ENCODE peak calls at places on chromosomes 7 and 10, in nine cellular contexts. One of them, this sample, is unnamed.

GRCh38 chr10:70376436-70377378 is 5.7 kb downstream of the LRRC20 start:
- DNase-seq in PC-3: peak
- DNase-seq in OCI-LY7: no peak
- DNase-seq in HCT116: no peak
- DNase-seq in GM23338: no peak
- DNase-seq in neural progenitor cell: no peak
- DNase-seq in SK-N-SH: no peak
- DNase-seq in hepatocyte: no peak
- DNase-seq in MM.1S: no peak
- DNase-seq in this sample: peak

GRCh38 chr7:261341-262250 is 28.4 kb upstream of the FOXL3 start:
- DNase-seq in PC-3: no peak
- DNase-seq in OCI-LY7: no peak
- DNase-seq in HCT116: no peak
- DNase-seq in GM23338: no peak
- DNase-seq in neural progenitor cell: no peak
- DNase-seq in SK-N-SH: no peak
- DNase-seq in hepatocyte: no peak
- DNase-seq in MM.1S: no peak
- DNase-seq in this sample: no peak

GRCh38 chr10:86971146-86971991 is 3.1 kb downstream of the ADIRF start:
- DNase-seq in PC-3: peak
- DNase-seq in OCI-LY7: no peak
- DNase-seq in HCT116: peak
- DNase-seq in GM23338: peak
- DNase-seq in neural progenitor cell: peak
- DNase-seq in SK-N-SH: peak
- DNase-seq in hepatocyte: peak
- DNase-seq in MM.1S: peak
- DNase-seq in this sample: peak

GRCh38 chr7:158973941-158974785 is 117.8 kb downstream of the DYNC2I1 start:
- DNase-seq in PC-3: no peak
- DNase-seq in OCI-LY7: no peak
- DNase-seq in HCT116: no peak
- DNase-seq in GM23338: peak
- DNase-seq in neural progenitor cell: no peak
- DNase-seq in SK-N-SH: no peak
- DNase-seq in hepatocyte: no peak
- DNase-seq in MM.1S: no peak
- DNase-seq in this sample: no peak

GRCh38 chr10:12559578-12560178 is 210.3 kb downstream of the CAMK1D start:
- DNase-seq in PC-3: no peak
- DNase-seq in OCI-LY7: no peak
- DNase-seq in HCT116: no peak
- DNase-seq in GM23338: no peak
- DNase-seq in neural progenitor cell: no peak
- DNase-seq in SK-N-SH: no peak
- DNase-seq in hepatocyte: no peak
- DNase-seq in MM.1S: no peak
- DNase-seq in this sample: no peak

GRCh38 chr7:44978511-44979366 is at the start of gene MYO1G:
- DNase-seq in PC-3: no peak
- DNase-seq in OCI-LY7: peak
- DNase-seq in HCT116: no peak
- DNase-seq in GM23338: no peak
- DNase-seq in neural progenitor cell: no peak
- DNase-seq in SK-N-SH: no peak
- DNase-seq in hepatocyte: no peak
- DNase-seq in MM.1S: no peak
- DNase-seq in this sample: no peak

GRCh38 chr7:55054252-55054651 is 35.4 kb downstream of the EGFR start:
- DNase-seq in PC-3: no peak
- DNase-seq in OCI-LY7: no peak
- DNase-seq in HCT116: no peak
- DNase-seq in GM23338: no peak
- DNase-seq in neural progenitor cell: no peak
- DNase-seq in SK-N-SH: no peak
- DNase-seq in hepatocyte: no peak
- DNase-seq in MM.1S: no peak
- DNase-seq in this sample: peak

GRCh38 chr7:88040694-88041093 is 106.6 kb downstream of the ADAM22 start:
- DNase-seq in PC-3: peak
- DNase-seq in OCI-LY7: no peak
- DNase-seq in HCT116: peak
- DNase-seq in GM23338: no peak
- DNase-seq in neural progenitor cell: no peak
- DNase-seq in SK-N-SH: peak
- DNase-seq in hepatocyte: no peak
- DNase-seq in MM.1S: no peak
- DNase-seq in this sample: peak

GRCh38 chr7:37211097-37211496 is 237.6 kb downstream of the ELMO1 start:
- DNase-seq in PC-3: no peak
- DNase-seq in OCI-LY7: no peak
- DNase-seq in HCT116: no peak
- DNase-seq in GM23338: no peak
- DNase-seq in neural progenitor cell: no peak
- DNase-seq in SK-N-SH: no peak
- DNase-seq in hepatocyte: peak
- DNase-seq in MM.1S: no peak
- DNase-seq in this sample: peak

GRCh38 chr10:102422586-102423129 is 2.0 kb downstream of the FBXL15 start:
- DNase-seq in PC-3: peak
- DNase-seq in OCI-LY7: peak
- DNase-seq in HCT116: peak
- DNase-seq in GM23338: peak
- DNase-seq in neural progenitor cell: peak
- DNase-seq in SK-N-SH: peak
- DNase-seq in hepatocyte: peak
- DNase-seq in MM.1S: peak
- DNase-seq in this sample: peak

GRCh38 chr10:96596422-96597407 is 9.9 kb upstream of the TM9SF3 start:
- DNase-seq in PC-3: peak
- DNase-seq in OCI-LY7: no peak
- DNase-seq in HCT116: no peak
- DNase-seq in GM23338: no peak
- DNase-seq in neural progenitor cell: no peak
- DNase-seq in SK-N-SH: no peak
- DNase-seq in hepatocyte: no peak
- DNase-seq in MM.1S: no peak
- DNase-seq in this sample: no peak

GRCh38 chr7:155227004-155227787 is 70.5 kb upstream of the INSIG1 start:
- DNase-seq in PC-3: no peak
- DNase-seq in OCI-LY7: no peak
- DNase-seq in HCT116: no peak
- DNase-seq in GM23338: no peak
- DNase-seq in neural progenitor cell: no peak
- DNase-seq in SK-N-SH: peak
- DNase-seq in hepatocyte: no peak
- DNase-seq in MM.1S: no peak
- DNase-seq in this sample: no peak

GRCh38 chr7:133703547-133703946 is 423.6 kb upstream of the LRGUK start:
- DNase-seq in PC-3: no peak
- DNase-seq in OCI-LY7: no peak
- DNase-seq in HCT116: no peak
- DNase-seq in GM23338: no peak
- DNase-seq in neural progenitor cell: no peak
- DNase-seq in SK-N-SH: peak
- DNase-seq in hepatocyte: no peak
- DNase-seq in MM.1S: no peak
- DNase-seq in this sample: peak

GRCh38 chr10:88227342-88228018 is 355.6 kb downstream of the RNLS start:
- DNase-seq in PC-3: no peak
- DNase-seq in OCI-LY7: no peak
- DNase-seq in HCT116: no peak
- DNase-seq in GM23338: no peak
- DNase-seq in neural progenitor cell: no peak
- DNase-seq in SK-N-SH: peak
- DNase-seq in hepatocyte: no peak
- DNase-seq in MM.1S: no peak
- DNase-seq in this sample: no peak

GRCh38 chr7:27154901-27155815 is 1.3 kb downstream of the HOXA7 start:
- DNase-seq in PC-3: no peak
- DNase-seq in OCI-LY7: peak
- DNase-seq in HCT116: no peak
- DNase-seq in GM23338: no peak
- DNase-seq in neural progenitor cell: no peak
- DNase-seq in SK-N-SH: no peak
- DNase-seq in hepatocyte: no peak
- DNase-seq in MM.1S: no peak
- DNase-seq in this sample: peak

GRCh38 chr7:27156901-27157716 is 634 bp upstream of the HOXA7 start:
- DNase-seq in PC-3: no peak
- DNase-seq in OCI-LY7: no peak
- DNase-seq in HCT116: no peak
- DNase-seq in GM23338: no peak
- DNase-seq in neural progenitor cell: no peak
- DNase-seq in SK-N-SH: no peak
- DNase-seq in hepatocyte: no peak
- DNase-seq in MM.1S: no peak
- DNase-seq in this sample: peak

GRCh38 chr7:27156508-27156898 is at the start of gene HOXA7:
- DNase-seq in PC-3: no peak
- DNase-seq in OCI-LY7: peak
- DNase-seq in HCT116: no peak
- DNase-seq in GM23338: peak
- DNase-seq in neural progenitor cell: peak
- DNase-seq in SK-N-SH: peak
- DNase-seq in hepatocyte: no peak
- DNase-seq in MM.1S: no peak
- DNase-seq in this sample: peak

GRCh38 chr7:27154369-27154768 is 2.0 kb upstream of the HOXA3 start:
- DNase-seq in PC-3: no peak
- DNase-seq in OCI-LY7: no peak
- DNase-seq in HCT116: no peak
- DNase-seq in GM23338: no peak
- DNase-seq in neural progenitor cell: no peak
- DNase-seq in SK-N-SH: no peak
- DNase-seq in hepatocyte: no peak
- DNase-seq in MM.1S: no peak
- DNase-seq in this sample: no peak

GRCh38 chr7:27155816-27156507 is 513 bp downstream of the HOXA7 start:
- DNase-seq in PC-3: peak
- DNase-seq in OCI-LY7: peak
- DNase-seq in HCT116: no peak
- DNase-seq in GM23338: peak
- DNase-seq in neural progenitor cell: peak
- DNase-seq in SK-N-SH: no peak
- DNase-seq in hepatocyte: no peak
- DNase-seq in MM.1S: no peak
- DNase-seq in this sample: peak
- TF ChIP-seq EZH2phosphoT487 in PC-3: no peak
- TF ChIP-seq EZH2phosphoT487 in OCI-LY7: no peak
- TF ChIP-seq EZH2phosphoT487 in HCT116: no peak
- TF ChIP-seq EZH2phosphoT487 in GM23338: peak
- TF ChIP-seq EZH2phosphoT487 in neural progenitor cell: peak
- TF ChIP-seq EZH2phosphoT487 in SK-N-SH: no peak
- TF ChIP-seq EZH2phosphoT487 in hepatocyte: no peak
- TF ChIP-seq EZH2phosphoT487 in MM.1S: no peak
- TF ChIP-seq EZH2phosphoT487 in this sample: no peak

GRCh38 chr7:150449206-150449956 is 1.0 kb upstream of the GIMAP8 start:
- DNase-seq in PC-3: no peak
- DNase-seq in OCI-LY7: no peak
- DNase-seq in HCT116: no peak
- DNase-seq in GM23338: no peak
- DNase-seq in neural progenitor cell: no peak
- DNase-seq in SK-N-SH: no peak
- DNase-seq in hepatocyte: no peak
- DNase-seq in MM.1S: no peak
- DNase-seq in this sample: no peak
- H2AFZ ChIP-seq in PC-3: no peak
- H2AFZ ChIP-seq in OCI-LY7: no peak
- H2AFZ ChIP-seq in HCT116: no peak
- H2AFZ ChIP-seq in GM23338: no peak
- H2AFZ ChIP-seq in neural progenitor cell: no peak
- H2AFZ ChIP-seq in SK-N-SH: no peak
- H2AFZ ChIP-seq in hepatocyte: no peak
- H2AFZ ChIP-seq in MM.1S: no peak
- H2AFZ ChIP-seq in this sample: no peak

GRCh38 chr10:106705576-106706526 is 458.7 kb downstream of the SORCS1 start:
- DNase-seq in PC-3: peak
- DNase-seq in OCI-LY7: peak
- DNase-seq in HCT116: peak
- DNase-seq in GM23338: peak
- DNase-seq in neural progenitor cell: peak
- DNase-seq in SK-N-SH: peak
- DNase-seq in hepatocyte: peak
- DNase-seq in MM.1S: peak
- DNase-seq in this sample: peak
- TF ChIP-seq EZH2phosphoT487 in PC-3: no peak
- TF ChIP-seq EZH2phosphoT487 in OCI-LY7: no peak
- TF ChIP-seq EZH2phosphoT487 in HCT116: no peak
- TF ChIP-seq EZH2phosphoT487 in GM23338: no peak
- TF ChIP-seq EZH2phosphoT487 in neural progenitor cell: no peak
- TF ChIP-seq EZH2phosphoT487 in SK-N-SH: no peak
- TF ChIP-seq EZH2phosphoT487 in hepatocyte: no peak
- TF ChIP-seq EZH2phosphoT487 in MM.1S: no peak
- TF ChIP-seq EZH2phosphoT487 in this sample: no peak

DNA sequence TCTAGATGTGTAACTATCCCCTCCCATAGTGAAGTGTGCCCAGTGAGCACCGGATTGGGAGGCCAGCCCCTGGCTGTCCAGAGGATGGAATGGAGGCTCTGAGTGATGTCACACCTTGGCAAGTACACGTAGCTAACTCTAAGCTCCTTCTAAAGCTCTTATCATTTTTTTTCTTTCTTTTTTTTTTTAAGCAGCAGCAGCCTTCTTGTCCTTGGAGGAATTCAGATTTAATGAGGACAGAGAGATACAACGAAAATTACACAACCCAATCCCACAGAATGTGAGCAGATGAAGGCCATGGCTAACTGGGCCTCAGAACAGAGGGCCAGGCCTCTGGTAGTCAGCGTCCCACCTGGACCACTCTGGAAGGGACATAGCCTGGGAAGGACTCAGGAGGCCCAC is 11.3 kb downstream of the TNS3 start:
- DNase-seq in PC-3: no peak
- DNase-seq in OCI-LY7: no peak
- DNase-seq in HCT116: no peak
- DNase-seq in GM23338: no peak
- DNase-seq in neural progenitor cell: no peak
- DNase-seq in SK-N-SH: no peak
- DNase-seq in hepatocyte: no peak
- DNase-seq in MM.1S: no peak
- DNase-seq in this sample: peak
- H2AFZ ChIP-seq in PC-3: no peak
- H2AFZ ChIP-seq in OCI-LY7: no peak
- H2AFZ ChIP-seq in HCT116: no peak
- H2AFZ ChIP-seq in GM23338: no peak
- H2AFZ ChIP-seq in neural progenitor cell: no peak
- H2AFZ ChIP-seq in SK-N-SH: no peak
- H2AFZ ChIP-seq in hepatocyte: no peak
- H2AFZ ChIP-seq in MM.1S: peak
- H2AFZ ChIP-seq in this sample: no peak